ENCODE peak calls at places on chromosome 14, in nine cellular contexts. One of them, this sample, is unnamed.

GRCh38 chr14:94992046-94992445 is 165.3 kb downstream of the DICER1 start:
- DNase-seq in endothelial cell: no peak
- DNase-seq in retina: no peak
- DNase-seq in ELF-1: no peak
- DNase-seq in NCI-H1105 treated with DMSO at 0.1 percent for 48 hours: no peak
- DNase-seq in Panc1: no peak
- DNase-seq in activated gamma-delta T cell: no peak
- DNase-seq in GM18507: no peak
- DNase-seq in HEK293T: no peak
- DNase-seq in this sample: no peak

GRCh38 chr14:69079188-69079742 is 73.7 kb downstream of the DCAF5 start:
- DNase-seq in Panc1: peak
- DNase-seq in activated gamma-delta T cell: no peak
- DNase-seq in ELF-1: peak
- DNase-seq in NCI-H1105 treated with DMSO at 0.1 percent for 48 hours: no peak
- DNase-seq in HEK293T: no peak
- DNase-seq in retina: no peak
- DNase-seq in GM18507: no peak
- DNase-seq in endothelial cell: no peak
- DNase-seq in this sample: peak

GRCh38 chr14:104843442-104844305 is 21.4 kb upstream of the CEP170B start:
- DNase-seq in activated gamma-delta T cell: no peak
- DNase-seq in GM18507: no peak
- DNase-seq in Panc1: no peak
- DNase-seq in ELF-1: peak
- DNase-seq in NCI-H1105 treated with DMSO at 0.1 percent for 48 hours: no peak
- DNase-seq in HEK293T: no peak
- DNase-seq in endothelial cell: peak
- DNase-seq in retina: peak
- DNase-seq in this sample: no peak

GRCh38 chr14:46819117-46819516 is 167.5 kb upstream of the RPL10L start:
- DNase-seq in endothelial cell: no peak
- DNase-seq in HEK293T: no peak
- DNase-seq in NCI-H1105 treated with DMSO at 0.1 percent for 48 hours: no peak
- DNase-seq in Panc1: no peak
- DNase-seq in activated gamma-delta T cell: no peak
- DNase-seq in retina: no peak
- DNase-seq in GM18507: no peak
- DNase-seq in ELF-1: no peak
- DNase-seq in this sample: no peak

GRCh38 chr14:99064262-99064954 is 207.6 kb downstream of the BCL11B start:
- DNase-seq in HEK293T: no peak
- DNase-seq in ELF-1: no peak
- DNase-seq in NCI-H1105 treated with DMSO at 0.1 percent for 48 hours: no peak
- DNase-seq in activated gamma-delta T cell: no peak
- DNase-seq in GM18507: no peak
- DNase-seq in endothelial cell: no peak
- DNase-seq in retina: no peak
- DNase-seq in Panc1: no peak
- DNase-seq in this sample: no peak

GRCh38 chr14:22375321-22375930 is 213.6 kb downstream of the DAD1 start:
- DNase-seq in retina: no peak
- DNase-seq in NCI-H1105 treated with DMSO at 0.1 percent for 48 hours: peak
- DNase-seq in Panc1: peak
- DNase-seq in endothelial cell: peak
- DNase-seq in GM18507: no peak
- DNase-seq in ELF-1: no peak
- DNase-seq in HEK293T: peak
- DNase-seq in activated gamma-delta T cell: no peak
- DNase-seq in this sample: peak

GRCh38 chr14:94123296-94123695 is 6.1 kb downstream of the IFI27L2 start:
- DNase-seq in HEK293T: no peak
- DNase-seq in retina: no peak
- DNase-seq in GM18507: no peak
- DNase-seq in Panc1: no peak
- DNase-seq in endothelial cell: no peak
- DNase-seq in NCI-H1105 treated with DMSO at 0.1 percent for 48 hours: no peak
- DNase-seq in ELF-1: no peak
- DNase-seq in activated gamma-delta T cell: no peak
- DNase-seq in this sample: no peak

GRCh38 chr14:76330411-76331327 is 45.3 kb upstream of the ESRRB start:
- DNase-seq in endothelial cell: no peak
- DNase-seq in NCI-H1105 treated with DMSO at 0.1 percent for 48 hours: no peak
- DNase-seq in retina: no peak
- DNase-seq in ELF-1: no peak
- DNase-seq in HEK293T: no peak
- DNase-seq in Panc1: no peak
- DNase-seq in GM18507: no peak
- DNase-seq in activated gamma-delta T cell: no peak
- DNase-seq in this sample: no peak

GRCh38 chr14:99286761-99287160 is 14.8 kb upstream of the BCL11B start:
- DNase-seq in ELF-1: no peak
- DNase-seq in GM18507: no peak
- DNase-seq in Panc1: no peak
- DNase-seq in HEK293T: no peak
- DNase-seq in retina: no peak
- DNase-seq in endothelial cell: no peak
- DNase-seq in activated gamma-delta T cell: no peak
- DNase-seq in NCI-H1105 treated with DMSO at 0.1 percent for 48 hours: no peak
- DNase-seq in this sample: no peak

GRCh38 chr14:49598479-49599301 is at the start of gene LRR1:
- DNase-seq in NCI-H1105 treated with DMSO at 0.1 percent for 48 hours: peak
- DNase-seq in Panc1: no peak
- DNase-seq in activated gamma-delta T cell: peak
- DNase-seq in retina: peak
- DNase-seq in GM18507: peak
- DNase-seq in ELF-1: peak
- DNase-seq in HEK293T: peak
- DNase-seq in endothelial cell: peak
- DNase-seq in this sample: peak

GRCh38 chr14:57725399-57726077 is 140.4 kb downstream of the SLC35F4 start:
- DNase-seq in activated gamma-delta T cell: no peak
- DNase-seq in endothelial cell: no peak
- DNase-seq in ELF-1: no peak
- DNase-seq in GM18507: no peak
- DNase-seq in NCI-H1105 treated with DMSO at 0.1 percent for 48 hours: no peak
- DNase-seq in retina: no peak
- DNase-seq in Panc1: peak
- DNase-seq in HEK293T: no peak
- DNase-seq in this sample: no peak

GRCh38 chr14:41873379-41874034 is 266.8 kb downstream of the LRFN5 start:
- DNase-seq in Panc1: no peak
- DNase-seq in GM18507: no peak
- DNase-seq in ELF-1: no peak
- DNase-seq in HEK293T: peak
- DNase-seq in activated gamma-delta T cell: no peak
- DNase-seq in endothelial cell: no peak
- DNase-seq in NCI-H1105 treated with DMSO at 0.1 percent for 48 hours: no peak
- DNase-seq in retina: no peak
- DNase-seq in this sample: peak

GRCh38 chr14:77707355-77707723 is 484 bp downstream of the ALKBH1 start:
- DNase-seq in NCI-H1105 treated with DMSO at 0.1 percent for 48 hours: peak
- DNase-seq in Panc1: peak
- DNase-seq in endothelial cell: peak
- DNase-seq in HEK293T: peak
- DNase-seq in activated gamma-delta T cell: no peak
- DNase-seq in retina: no peak
- DNase-seq in GM18507: no peak
- DNase-seq in ELF-1: no peak
- DNase-seq in this sample: peak

GRCh38 chr14:69439516-69440270 is 41.2 kb downstream of the SLC39A9 start:
- DNase-seq in ELF-1: peak
- DNase-seq in endothelial cell: no peak
- DNase-seq in GM18507: no peak
- DNase-seq in NCI-H1105 treated with DMSO at 0.1 percent for 48 hours: no peak
- DNase-seq in retina: no peak
- DNase-seq in HEK293T: no peak
- DNase-seq in Panc1: no peak
- DNase-seq in activated gamma-delta T cell: no peak
- DNase-seq in this sample: no peak

This sample was measured in mesenchymal stem cell.